ENCODE peak calls at places on chromosomes 7 and 10, in four cellular contexts. P is HEK293T, I is NCI-H524, T is glomerular endothelial cell. C is an unnamed sample.
A peak's percentile ranks its signal among the peaks of the same experiment; 100 is the strongest.

GRCh38 chr10:51074238-51075028 is at the start of gene PRKG1:
- DNase-seq in P (peak; percentile 73), I (peak; percentile 72), T (peak; percentile 22), C (peak; percentile 82)

GRCh38 chr7:69922011-69922803 is 323.9 kb downstream of the AUTS2 start:
- DNase-seq in P (no peak), I (no peak), T (no peak), C (peak; percentile 10)

GRCh38 chr7:132969520-132969919 is 112.4 kb downstream of the CHCHD3 start:
- DNase-seq in P (no peak), I (no peak), T (no peak), C (no peak)

GRCh38 chr10:96124230-96125141 is 5.6 kb upstream of the ZNF518A start:
- DNase-seq in P (peak; percentile 73), I (no peak), T (no peak), C (peak; percentile 61)

GRCh38 chr10:4719040-4719439 is 107.0 kb upstream of the AKR1E2 start:
- DNase-seq in P (no peak), I (no peak), T (no peak), C (no peak)

GRCh38 chr10:90787906-90788491 is 69.8 kb downstream of the HTR7 start:
- DNase-seq in P (peak; percentile 50), I (peak; percentile 19), T (no peak), C (peak; percentile 43)

GRCh38 chr10:112835933-112836564 is 114.0 kb upstream of the TCF7L2 start:
- DNase-seq in P (no peak), I (no peak), T (no peak), C (peak; percentile 35)

GRCh38 chr10:102001435-102002068 is 54.4 kb downstream of the ARMH3 start:
- DNase-seq in P (no peak), I (peak; percentile 49), T (no peak), C (peak; percentile 17)

GRCh38 chr7:42162560-42163325 is 74.3 kb downstream of the GLI3 start:
- DNase-seq in P (no peak), I (no peak), T (no peak), C (no peak)

GRCh38 chr7:105707381-105707780 is 126.1 kb upstream of the EFCAB10 start:
- DNase-seq in P (no peak), I (no peak), T (no peak), C (no peak)

GRCh38 chr10:7915923-7916322 is 97.6 kb downstream of the TAF3 start:
- DNase-seq in P (no peak), I (no peak), T (no peak), C (peak; percentile 52)

GRCh38 chr7:81684513-81685262 is 85.2 kb downstream of the HGF start:
- DNase-seq in P (peak; percentile 56), I (peak; percentile 88), T (peak; percentile 92), C (peak; percentile 60)

GRCh38 chr10:120161116-120161515 is 268.6 kb downstream of the SEC23IP start:
- DNase-seq in P (no peak), I (no peak), T (no peak), C (no peak)

GRCh38 chr7:15920953-15921352 is 234.5 kb upstream of the MEOX2 start:
- DNase-seq in P (no peak), I (no peak), T (no peak), C (no peak)

GRCh38 chr7:35975851-35976454 is 175.1 kb downstream of the SEPTIN7 start:
- DNase-seq in P (peak; percentile 34), I (peak; percentile 84), T (peak; percentile 64), C (peak; percentile 89)

GRCh38 chr10:102159051-102159597 is 6.9 kb downstream of the NOLC1 start:
- DNase-seq in P (no peak), I (no peak), T (no peak), C (no peak)

GRCh38 chr10:110358869-110359629 is 54.3 kb upstream of the SMNDC1 start:
- DNase-seq in P (no peak), I (peak; percentile 22), T (no peak), C (no peak)

GRCh38 chr7:29479606-29480200 is 83.9 kb upstream of the PRR15 start:
- DNase-seq in P (no peak), I (peak; percentile 19), T (no peak), C (peak; percentile 72)

GRCh38 chr7:9978111-9979064 is 995.3 kb upstream of the PHF14 start:
- DNase-seq in P (no peak), I (no peak), T (no peak), C (no peak)

GRCh38 chr7:50540785-50541579 is 24.2 kb downstream of the DDC start:
- DNase-seq in P (no peak), I (no peak), T (no peak), C (no peak)

GRCh38 chr10:128560993-128561392 is 434.8 kb upstream of the MKI67 start:
- DNase-seq in P (no peak), I (no peak), T (no peak), C (no peak)

C was measured in cardiac muscle cell.